ENCODE peak calls at places on chromosomes 2 and 18, in four cellular contexts. U, C, Z and B are unnamed samples.

GRCh38 chr2:176096243-176096985 is 3.2 kb upstream of the HOXD12 start:
- DNase-seq in U (no peak), C (no peak), Z (no peak), B (no peak)

GRCh38 chr2:189149981-189150380 is 29.6 kb downstream of the COL5A2 start:
- DNase-seq in U (no peak), C (no peak), Z (peak; percentile 65), B (no peak)

GRCh38 chr18:63930774-63931354 is 18.2 kb upstream of the HMSD start:
- DNase-seq in U (no peak), C (no peak), Z (no peak), B (no peak)

GRCh38 chr2:47510745-47511144 is 107.8 kb downstream of the MSH2 start:
- DNase-seq in U (no peak), C (no peak), Z (no peak), B (peak; percentile 52)

GRCh38 chr2:99682280-99683060 is 192.7 kb upstream of the REV1 start:
- DNase-seq in U (no peak), C (no peak), Z (peak; percentile 60), B (peak; percentile 43)

GRCh38 chr2:127514485-127514884 is 11.8 kb downstream of the IWS1 start:
- DNase-seq in U (no peak), C (no peak), Z (no peak), B (no peak)

GRCh38 chr2:150234787-150235512 is 252.5 kb downstream of the RND3 start:
- DNase-seq in U (no peak), C (no peak), Z (peak; percentile 93), B (no peak)

GRCh38 chr18:3525870-3526420 is 76.0 kb downstream of the TGIF1 start:
- DNase-seq in U (no peak), C (no peak), Z (no peak), B (peak; percentile 48)

GRCh38 chr2:38245114-38245641 is 131.9 kb downstream of the ATL2 start:
- DNase-seq in U (no peak), C (no peak), Z (peak; percentile 5), B (peak; percentile 56)

GRCh38 chr2:43634604-43635306 is 2.3 kb upstream of the PLEKHH2 start:
- DNase-seq in U (no peak), C (no peak), Z (peak; percentile 89), B (no peak)

GRCh38 chr2:223619486-223620129 is 17.4 kb upstream of the SCG2 start:
- DNase-seq in U (no peak), C (no peak), Z (no peak), B (peak; percentile 28)

GRCh38 chr18:23825978-23826405 is 136.7 kb downstream of the LAMA3 start:
- DNase-seq in U (no peak), C (no peak), Z (peak; percentile 70), B (no peak)

GRCh38 chr2:69565431-69565839 is 78.1 kb downstream of the AAK1 start:
- DNase-seq in U (peak; percentile 85), C (peak; percentile 39), Z (no peak), B (peak; percentile 85)

GRCh38 chr2:1588994-1589611 is 155.2 kb downstream of the PXDN start:
- DNase-seq in U (peak; percentile 56), C (no peak), Z (peak; percentile 43), B (peak; percentile 69)

DNA sequence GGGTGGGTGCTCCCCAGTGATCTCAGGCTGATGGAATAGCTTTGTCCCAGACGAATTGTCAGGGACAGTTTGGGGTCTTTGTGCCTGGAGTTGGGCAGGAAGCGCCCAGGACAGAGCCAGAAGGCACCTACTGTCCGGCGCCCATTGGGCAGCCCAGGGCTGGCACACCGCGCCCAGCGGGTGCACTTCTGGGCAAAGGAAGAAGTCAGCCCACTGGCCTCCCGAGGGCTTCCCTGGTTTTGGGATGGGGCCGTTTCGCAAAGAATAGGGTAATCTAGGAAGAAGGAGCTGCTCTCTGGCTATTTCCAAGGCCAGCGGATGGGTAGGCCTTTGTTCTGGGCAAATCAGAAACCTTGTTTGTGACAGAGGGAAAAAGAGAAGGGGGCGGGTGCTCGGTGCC is 3.5 kb upstream of the SIX2 start:
- DNase-seq in U (no peak), C (no peak), Z (no peak), B (no peak)
- H2AK5ac ChIP-seq in U (no peak overlapping the region), C (no peak overlapping the region), Z (no peak overlapping the region), B (no peak overlapping the region)

GRCh38 chr2:30509716-30510115 is 62.7 kb downstream of the LCLAT1 start:
- DNase-seq in U (no peak), C (no peak), Z (no peak), B (no peak)

GRCh38 chr2:30511122-30512083 is 64.4 kb downstream of the LCLAT1 start:
- DNase-seq in U (no peak), C (no peak), Z (peak; percentile 60), B (peak; percentile 29)

GRCh38 chr2:30514134-30514860 is 67.3 kb downstream of the LCLAT1 start:
- DNase-seq in U (no peak), C (no peak), Z (peak; percentile 88), B (peak; percentile 36)

GRCh38 chr2:30512243-30512866 is 65.3 kb downstream of the LCLAT1 start:
- DNase-seq in U (no peak), C (no peak), Z (no peak), B (peak; percentile 76)

DNA sequence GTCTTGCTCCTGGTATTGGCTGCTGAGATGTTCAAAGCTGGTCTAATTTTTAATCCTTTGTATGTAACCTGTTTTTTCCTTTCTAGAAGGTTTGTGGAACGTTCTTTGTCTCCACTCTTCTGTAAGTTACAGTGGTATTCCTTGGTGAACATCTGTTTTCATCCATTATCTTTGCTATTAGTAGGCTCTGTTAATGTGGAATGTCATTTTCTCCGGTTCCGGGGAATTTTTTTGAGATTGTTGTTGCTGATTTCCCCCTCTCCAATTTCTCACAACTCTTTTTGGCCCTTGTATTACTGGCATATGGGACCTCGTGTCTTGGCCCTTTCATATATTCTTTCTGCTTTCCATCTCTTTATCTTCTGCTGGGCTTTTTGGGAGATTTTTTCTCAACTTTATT is 63.4 kb downstream of the LCLAT1 start:
- DNase-seq in U (no peak), C (no peak), Z (no peak), B (no peak)
- H3K56ac ChIP-seq in U (no peak overlapping the region), C (no peak overlapping the region), Z (no peak overlapping the region), B (no peak overlapping the region)

DNA sequence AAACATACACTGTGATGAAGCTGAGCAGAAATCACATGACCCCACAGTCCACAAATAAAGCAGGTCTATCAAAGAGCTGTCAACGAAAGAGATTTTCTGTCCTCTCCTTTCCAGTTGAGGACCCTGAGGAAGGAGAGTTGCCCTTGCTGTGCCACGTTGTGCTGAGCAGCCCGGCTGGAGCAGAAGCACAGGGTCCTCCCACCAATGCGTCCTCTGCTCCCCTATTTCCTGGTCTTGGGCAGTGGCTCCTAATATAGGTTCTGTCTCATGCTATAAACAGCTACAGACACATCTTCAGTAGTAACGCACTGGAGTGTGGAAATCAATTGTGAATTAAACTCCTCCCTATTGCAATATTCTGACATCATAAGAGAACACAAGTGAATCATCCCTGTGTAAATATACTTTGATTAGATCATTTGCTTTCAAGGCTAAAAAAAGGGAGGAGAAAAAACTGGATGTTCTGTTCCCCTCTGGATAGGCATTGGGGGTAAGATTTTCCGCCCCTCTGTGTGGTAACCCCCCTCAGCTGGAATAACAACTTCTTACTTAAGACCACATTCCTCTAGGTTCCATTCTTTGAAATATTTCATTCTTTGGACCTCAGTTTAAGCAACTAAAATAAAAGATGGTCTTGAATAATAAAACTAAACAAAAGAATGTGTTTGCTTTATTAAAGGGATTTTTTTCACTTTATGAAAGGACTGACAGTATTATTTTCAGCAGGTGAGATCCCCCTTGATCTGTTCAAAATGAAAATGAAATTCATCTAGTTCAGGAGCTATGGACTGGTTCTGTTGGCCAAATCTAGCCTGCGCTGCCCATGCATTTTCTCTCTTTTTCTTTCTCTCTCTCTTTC is 8.3 kb upstream of the RHOB start:
- DNase-seq in U (no peak), C (no peak), Z (peak; percentile 94), B (no peak)
- H2AK5ac ChIP-seq in U (no peak overlapping the region), C (no peak overlapping the region), Z (peak overlapping the region; percentile 73), B (no peak overlapping the region)

GRCh38 chr2:179936654-179937053 is 70.4 kb downstream of the CWC22 start:
- DNase-seq in U (peak; percentile 56), C (peak; percentile 23), Z (no peak), B (peak; percentile 70)
- H3K56ac ChIP-seq in U (no peak overlapping the region), C (no peak overlapping the region), Z (no peak overlapping the region), B (no peak overlapping the region)

DNA sequence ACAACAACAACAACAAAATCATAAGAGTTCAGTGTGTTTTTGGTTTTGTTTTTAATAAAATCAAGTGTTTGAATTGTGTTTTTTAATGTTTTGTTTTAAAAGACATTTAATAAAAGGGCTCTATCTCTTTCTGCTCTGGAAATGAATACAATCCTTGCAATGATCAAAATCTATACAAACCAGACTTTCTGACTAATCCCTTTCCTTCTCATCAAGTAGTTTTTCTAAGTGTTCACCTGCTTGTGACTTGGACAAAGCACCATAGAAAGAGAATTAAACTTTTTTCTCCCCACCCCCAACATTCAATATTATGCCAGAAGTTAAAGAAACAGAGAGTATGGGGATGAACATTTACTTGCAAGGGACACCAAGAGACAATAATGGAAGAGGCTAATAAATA is 61.4 kb downstream of the KCTD18 start:
- DNase-seq in U (no peak), C (no peak), Z (no peak), B (no peak)
- H2AK5ac ChIP-seq in U (no peak overlapping the region), C (no peak overlapping the region), Z (no peak overlapping the region), B (no peak overlapping the region)